ENCODE peak calls at places on chromosomes 12 and 14, in seven cellular contexts. Y is cardiac muscle cell, B is Peyer's patch, C is OCI-LY7, V is K562, D is esophagus squamous epithelium, Z is mammary epithelial cell. T is an unnamed sample.

GRCh38 chr12:91441996-91442395 is 259.4 kb upstream of the DCN start:
- DNase-seq in Z (no peak), V (no peak), B (no peak), Y (no peak), D (no peak), C (no peak), T (no peak)

GRCh38 chr14:54194501-54194900 is 202.3 kb upstream of the CDKN3 start:
- DNase-seq in Z (peak; percentile 54), D (no peak), Y (peak; percentile 55), C (no peak), B (no peak), V (no peak), T (no peak)

GRCh38 chr12:52669426-52669825 is 10.8 kb downstream of the KRT1 start:
- DNase-seq in Y (no peak), V (no peak), D (no peak), B (no peak), Z (no peak), C (no peak), T (no peak)

GRCh38 chr12:50026691-50027090 is 1.4 kb upstream of the RACGAP1 start:
- DNase-seq in Y (no peak), V (no peak), C (no peak), Z (no peak), B (no peak), D (no peak), T (no peak)

GRCh38 chr14:89349196-89350008 is 67.6 kb downstream of the FOXN3 start:
- DNase-seq in D (no peak), V (no peak), C (peak; percentile 80), B (peak; percentile 70), Z (no peak), Y (no peak), T (peak; percentile 58)

GRCh38 chr14:75832621-75833297 is 149.0 kb downstream of the TGFB3 start:
- DNase-seq in V (peak; percentile 38), B (no peak), Y (peak; percentile 68), Z (no peak), C (no peak), D (no peak), T (no peak)

GRCh38 chr12:3160081-3160480 is 82.9 kb downstream of the TSPAN9 start:
- DNase-seq in Y (peak; percentile 50), Z (no peak), D (no peak), C (no peak), V (no peak), B (no peak), T (no peak)

GRCh38 chr14:77041837-77042557 is 13.5 kb upstream of the IRF2BPL start:
- DNase-seq in Y (peak; percentile 96), Z (peak; percentile 86), V (no peak), B (no peak), C (no peak), D (no peak), T (no peak)

GRCh38 chr12:97960225-97960624 is 497.6 kb downstream of the RMST start:
- DNase-seq in Y (no peak), C (no peak), V (no peak), D (no peak), B (no peak), Z (no peak), T (no peak)

GRCh38 chr14:68970096-68970612 is 8.9 kb downstream of the ACTN1 start:
- DNase-seq in Z (no peak), Y (no peak), B (no peak), D (no peak), V (no peak), C (no peak), T (no peak)

GRCh38 chr12:79959484-79959883 is 24.6 kb upstream of the PPP1R12A start:
- DNase-seq in Z (no peak), Y (peak; percentile 10), B (no peak), C (no peak), V (no peak), D (no peak), T (no peak)

GRCh38 chr12:49627752-49628360 is 4.5 kb downstream of the PRPF40B start:
- DNase-seq in V (no peak), C (no peak), B (no peak), D (no peak), Z (peak; percentile 62), Y (peak; percentile 46), T (no peak)

GRCh38 chr12:9334026-9334692 is 126.0 kb upstream of the PZP start:
- DNase-seq in Y (no peak), D (no peak), Z (no peak), C (no peak), B (no peak), V (no peak), T (no peak)

GRCh38 chr12:25436206-25436912 is 116.7 kb downstream of the LMNTD1 start:
- DNase-seq in D (no peak), Z (peak; percentile 56), Y (peak; percentile 91), V (peak; percentile 24), B (no peak), C (peak; percentile 77), T (no peak)

GRCh38 chr12:107329569-107330324 is 236.4 kb upstream of the CRY1 start:
- DNase-seq in C (no peak), V (no peak), D (no peak), Y (peak; percentile 25), B (no peak), Z (peak; percentile 73), T (no peak)

GRCh38 chr12:27723212-27723611 is 12.6 kb downstream of the MRPS35 start:
- DNase-seq in V (no peak), D (no peak), Z (no peak), C (no peak), Y (no peak), B (no peak), T (no peak)

GRCh38 chr12:51592034-51592705 is 1.1 kb downstream of the SCN8A start:
- DNase-seq in D (no peak), V (no peak), Y (no peak), Z (no peak), C (no peak), B (no peak), T (no peak)

GRCh38 chr14:55807059-55807499 is 227.1 kb downstream of the KTN1 start:
- DNase-seq in C (no peak), Y (peak; percentile 99), V (peak; percentile 36), D (peak; percentile 18), Z (peak; percentile 97), B (peak; percentile 93), T (no peak)

GRCh38 chr14:101865288-101865687 is 99.1 kb upstream of the DYNC1H1 start:
- DNase-seq in Y (no peak), V (no peak), B (no peak), C (no peak), Z (no peak), D (no peak), T (no peak)

GRCh38 chr12:53820503-53820902 is 68.7 kb upstream of the CISTR start:
- DNase-seq in B (no peak), Y (peak; percentile 18), D (no peak), C (no peak), V (no peak), Z (peak; percentile 73), T (no peak)

GRCh38 chr14:104683653-104684448 is 5.6 kb upstream of the INF2 start:
- DNase-seq in Z (no peak), Y (no peak), D (no peak), V (no peak), C (no peak), B (no peak), T (no peak)

GRCh38 chr14:54512393-54512792 is 2.7 kb downstream of the CGRRF1 start:
- DNase-seq in Y (no peak), V (no peak), Z (no peak), C (no peak), D (no peak), B (no peak), T (no peak)

GRCh38 chr14:23727566-23728335 is 91.6 kb downstream of the DHRS2 start:
- DNase-seq in V (peak; percentile 39), Y (peak; percentile 37), Z (peak; percentile 43), B (no peak), C (peak; percentile 43), D (no peak), T (peak; percentile 50)

GRCh38 chr12:14913381-14913781 is 25.0 kb downstream of the ERP27 start:
- DNase-seq in Z (peak; percentile 99), Y (peak; percentile 78), V (no peak), B (no peak), C (no peak), D (no peak), T (no peak)

GRCh38 chr12:131194166-131194565 is 240.5 kb downstream of the ADGRD1 start:
- DNase-seq in V (peak; percentile 77), D (no peak), C (peak; percentile 34), B (no peak), Z (no peak), Y (no peak), T (no peak)

GRCh38 chr12:120276734-120277133 is 11.2 kb upstream of the PXN start:
- DNase-seq in Y (peak; percentile 83), C (no peak), V (no peak), D (no peak), B (no peak), Z (no peak), T (no peak)

GRCh38 chr12:108327621-108328371 is 11.3 kb downstream of the CMKLR1 start:
- DNase-seq in C (no peak), Y (no peak), Z (no peak), B (no peak), V (no peak), D (no peak), T (no peak)

GRCh38 chr12:64229796-64230195 is 7.7 kb upstream of the KICS2 start:
- DNase-seq in Z (no peak), Y (no peak), D (no peak), V (no peak), C (no peak), B (no peak), T (no peak)

GRCh38 chr12:89949457-89950195 is 241.0 kb upstream of the ATP2B1 start:
- DNase-seq in Y (peak; percentile 88), C (peak; percentile 60), D (no peak), Z (peak; percentile 91), B (no peak), V (no peak), T (no peak)

GRCh38 chr12:121648458-121649028 is 20.9 kb downstream of the MORN3 start:
- DNase-seq in V (no peak), Z (no peak), C (no peak), D (no peak), Y (no peak), B (no peak), T (no peak)
- TF ChIP-seq CTCF in V (no peak), Z (no peak), C (no peak), D (no peak), Y (no peak), B (no peak), T (no peak)

DNA sequence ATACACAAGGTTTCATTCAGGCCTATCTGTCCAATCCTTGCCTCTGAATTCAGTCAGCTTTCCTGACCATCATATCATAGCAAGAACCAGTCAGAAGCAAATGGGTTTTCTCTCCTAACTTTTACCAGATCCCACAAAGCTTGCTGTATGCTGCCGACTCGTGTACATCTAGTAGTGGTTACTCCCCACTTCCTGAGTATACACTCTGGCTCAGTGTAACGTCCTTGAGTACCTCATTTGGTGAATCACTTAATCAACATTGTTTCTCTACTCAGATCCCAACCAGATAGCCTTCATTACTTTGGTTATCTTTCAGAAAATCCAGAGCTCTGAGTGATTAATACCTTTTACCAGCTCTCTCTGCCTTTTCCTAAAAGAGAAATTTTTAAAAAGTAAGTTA is 728.2 kb downstream of the GALC start:
- DNase-seq in C (no peak), D (no peak), Y (no peak), B (no peak), Z (no peak), V (no peak), T (no peak)
- TF ChIP-seq CTCF in C (no peak), D (no peak), Y (no peak), B (no peak), Z (no peak), V (no peak), T (no peak)

GRCh38 chr12:56839489-56840442 is 76.6 kb downstream of the HSD17B6 start:
- DNase-seq in Z (peak; percentile 56), V (peak; percentile 55), C (peak; percentile 39), Y (peak; percentile 66), B (peak; percentile 52), D (no peak), T (no peak)
- TF ChIP-seq CTCF in Z (peak; percentile 85), V (peak; percentile 92), C (peak; percentile 80), Y (peak; percentile 61), B (peak; percentile 45), D (peak; percentile 40), T (peak; percentile 44)

GRCh38 chr12:62600038-62600437 is 133.4 kb downstream of the MON2 start:
- DNase-seq in B (no peak), Z (no peak), Y (no peak), D (no peak), C (no peak), V (no peak), T (no peak)
- TF ChIP-seq CTCF in B (no peak), Z (peak; percentile 21), Y (peak; percentile 16), D (no peak), C (peak; percentile 53), V (no peak), T (no peak)

T was measured in D721Med.